ENCODE peak calls at places on chromosomes 12 and 14, in four cellular contexts. O is GM20000; U is activated naive CD8-positive, alpha-beta T cell treated with anti-CD3 and anti-CD28 coated beads for 36 hours; E is nephron progenitor cell. I is an unnamed sample.

GRCh38 chr12:75981773-75982564 is 49.6 kb downstream of the PHLDA1 start:
- DNase-seq in E (no peak), U (no peak), O (peak; percentile 27), I (no peak)

GRCh38 chr14:42110167-42110566 is 503.5 kb downstream of the LRFN5 start:
- DNase-seq in U (no peak), O (no peak), E (no peak), I (peak; percentile 42)

GRCh38 chr14:102295301-102295700 is 9.7 kb downstream of the MOK start:
- DNase-seq in E (no peak), O (no peak), U (no peak), I (peak; percentile 40)

GRCh38 chr14:34297786-34298520 is 164.1 kb downstream of the SPTSSA start:
- DNase-seq in U (no peak), E (no peak), O (no peak), I (no peak)

GRCh38 chr12:124633269-124633953 is 66.0 kb upstream of the NCOR2 start:
- DNase-seq in U (no peak), O (no peak), E (no peak), I (no peak)

GRCh38 chr12:52454411-52455201 is 2.7 kb upstream of the KRT6B start:
- DNase-seq in U (no peak), E (no peak), O (no peak), I (no peak)

GRCh38 chr12:88057994-88058718 is 29.0 kb upstream of the C12orf50 start:
- DNase-seq in E (no peak), U (no peak), O (no peak), I (no peak)

GRCh38 chr14:49581209-49581960 is 4.8 kb downstream of the RPS29 start:
- DNase-seq in E (no peak), O (no peak), U (no peak), I (no peak)

GRCh38 chr12:98912401-98912800 is 267.3 kb downstream of the APAF1 start:
- DNase-seq in E (no peak), U (no peak), O (no peak), I (no peak)

GRCh38 chr14:75578786-75579781 is 664 bp downstream of the FLVCR2 start:
- DNase-seq in U (no peak), E (no peak), O (peak; percentile 39), I (no peak)